ENCODE peak calls at places on chromosomes 6 and 20, in eight cellular contexts. N, L, Y, R, O, K, D and U are unnamed samples.

GRCh38 chr6:142489722-142490610 is 188.2 kb downstream of the ADGRG6 start:
- DNase-seq in N (no peak), L (peak; percentile 10), Y (no peak), R (no peak), O (no peak), K (no peak), D (no peak), U (no peak)

GRCh38 chr6:21601341-21601740 is 7.8 kb downstream of the SOX4 start:
- DNase-seq in N (no peak), L (no peak), Y (peak; percentile 60), R (no peak), O (no peak), K (no peak), D (no peak), U (no peak)

GRCh38 chr20:46681032-46681854 is 8.0 kb downstream of the TP53RK start:
- DNase-seq in N (peak; percentile 66), L (peak; percentile 35), Y (peak; percentile 73), R (peak; percentile 70), O (peak; percentile 52), K (peak; percentile 45), D (peak; percentile 34), U (peak; percentile 66)

GRCh38 chr6:138570716-138571020 is 71.4 kb upstream of the NHSL1 start:
- DNase-seq in N (no peak), L (no peak), Y (peak; percentile 12), R (no peak), O (no peak), K (no peak), D (no peak), U (no peak)

GRCh38 chr6:143038845-143039244 is 21.8 kb upstream of the AIG1 start:
- DNase-seq in N (no peak), L (no peak), Y (no peak), R (no peak), O (no peak), K (no peak), D (no peak), U (no peak)

GRCh38 chr20:24763386-24764026 is 185.6 kb upstream of the CST7 start:
- DNase-seq in N (no peak), L (no peak), Y (no peak), R (no peak), O (no peak), K (no peak), D (no peak), U (no peak)

GRCh38 chr20:50526403-50526989 is 16.3 kb downstream of the PTPN1 start:
- DNase-seq in N (no peak), L (no peak), Y (peak; percentile 34), R (no peak), O (no peak), K (no peak), D (no peak), U (no peak)

GRCh38 chr6:125753218-125753936 is 3.9 kb downstream of the HEY2 start:
- DNase-seq in N (no peak), L (peak; percentile 14), Y (peak; percentile 37), R (no peak), O (peak; percentile 45), K (no peak), D (no peak), U (peak; percentile 38)

GRCh38 chr6:80280258-80281010 is 174.0 kb downstream of the BCKDHB start:
- DNase-seq in N (no peak), L (peak; percentile 2), Y (no peak), R (no peak), O (no peak), K (no peak), D (no peak), U (no peak)

GRCh38 chr20:59678286-59678685 is 73.9 kb downstream of the PHACTR3 start:
- DNase-seq in N (no peak), L (no peak), Y (peak; percentile 45), R (no peak), O (no peak), K (no peak), D (no peak), U (no peak)

GRCh38 chr6:28683945-28684538 is 158.4 kb downstream of the GPX5 start:
- DNase-seq in N (no peak), L (peak; percentile 56), Y (peak; percentile 64), R (no peak), O (peak; percentile 58), K (no peak), D (peak; percentile 79), U (peak; percentile 66)

GRCh38 chr20:60062431-60063336 is 104.5 kb downstream of the CDH26 start:
- DNase-seq in N (no peak), L (peak; percentile 63), Y (no peak), R (peak; percentile 41), O (no peak), K (no peak), D (no peak), U (no peak)

GRCh38 chr6:28977351-28978136 is 27.6 kb downstream of the ZNF311 start:
- DNase-seq in N (no peak), L (peak; percentile 56), Y (no peak), R (no peak), O (no peak), K (no peak), D (no peak), U (peak; percentile 36)

GRCh38 chr6:147567141-147567805 is 58.8 kb downstream of the SAMD5 start:
- DNase-seq in N (no peak), L (no peak), Y (no peak), R (no peak), O (no peak), K (no peak), D (no peak), U (no peak)

GRCh38 chr6:117306227-117306784 is 40.9 kb downstream of the VGLL2 start:
- DNase-seq in N (no peak), L (no peak), Y (no peak), R (no peak), O (no peak), K (no peak), D (no peak), U (no peak)